ENCODE peak calls at places on chromosomes 13 and 19, in five cellular contexts. L is T-helper 17 cell; F is CD4-positive, CD25-positive, alpha-beta regulatory T cell; B is tibial artery; A is adrenal gland. Q is an unnamed sample. For H3K9me3, the result is how much of the 10 kb centered on the place peaks cover.

GRCh38 chr13:39803156-39803555 is 147.7 kb downstream of the COG6 start:
- DNase-seq in F (no peak), L (no peak), B (no peak), A (no peak), Q (no peak)

GRCh38 chr13:44252938-44253337 is 120.7 kb upstream of the SERP2 start:
- DNase-seq in F (no peak), B (no peak), L (no peak), A (no peak), Q (peak)

GRCh38 chr19:55247621-55248099 is 11.2 kb downstream of the PPP6R1 start:
- DNase-seq in F (no peak), L (no peak), A (peak), B (no peak), Q (no peak)

GRCh38 chr13:90447735-90448103 is 899.8 kb upstream of the MIR17HG start:
- DNase-seq in A (no peak), B (no peak), L (no peak), F (no peak), Q (no peak)

GRCh38 chr13:85500716-85501256 is 298.4 kb downstream of the SLITRK6 start:
- DNase-seq in B (no peak), F (no peak), A (no peak), L (no peak), Q (no peak)

GRCh38 chr13:97224544-97225324 is 2.6 kb downstream of the MBNL2 start:
- DNase-seq in F (peak), L (no peak), B (no peak), A (no peak), Q (peak)

GRCh38 chr19:35669974-35670373 is 3.7 kb downstream of the UPK1A start:
- DNase-seq in B (no peak), L (no peak), A (no peak), F (no peak), Q (no peak)

GRCh38 chr13:48142437-48142836 is 47.5 kb upstream of the MED4 start:
- DNase-seq in A (no peak), L (no peak), B (no peak), F (no peak), Q (no peak)

GRCh38 chr13:22262328-22262920 is 591.6 kb downstream of the FGF9 start:
- DNase-seq in A (no peak), F (no peak), B (no peak), L (no peak), Q (no peak)

GRCh38 chr19:36821758-36822157 is 16.4 kb downstream of the ZNF790 start:
- DNase-seq in F (no peak), L (no peak), B (no peak), A (no peak), Q (no peak)
- H3K9me3 ChIP-seq in F (half or more), L (under half), B (under half), A (under half), Q (half or more)

GRCh38 chr19:51977346-51977745 is 9.3 kb downstream of the ZNF350 start:
- DNase-seq in F (no peak), A (no peak), B (no peak), L (no peak), Q (no peak)

GRCh38 chr19:51970718-51971117 is 15.9 kb downstream of the ZNF350 start:
- DNase-seq in L (no peak), B (no peak), F (no peak), A (no peak), Q (no peak)

GRCh38 chr19:51976852-51977251 is 9.8 kb downstream of the ZNF350 start:
- DNase-seq in A (no peak), F (no peak), L (no peak), B (no peak), Q (no peak)

GRCh38 chr19:51971624-51972023 is 15.0 kb downstream of the ZNF350 start:
- DNase-seq in A (no peak), F (peak), B (no peak), L (no peak), Q (no peak)
- H3K9me3 ChIP-seq in A (under half), F (half or more), B (under half), L (half or more), Q (half or more)

GRCh38 chr19:44228318-44228717 is 16.0 kb downstream of the ZNF227 start:
- DNase-seq in B (no peak), L (no peak), A (no peak), F (no peak), Q (no peak)

GRCh38 chr19:44236384-44236783 is 23.3 kb upstream of the ZNF233 start:
- DNase-seq in L (no peak), B (no peak), A (no peak), F (no peak), Q (no peak)

GRCh38 chr19:44232867-44233266 is 20.5 kb downstream of the ZNF227 start:
- DNase-seq in F (no peak), L (no peak), A (no peak), B (no peak), Q (no peak)
- H3K9me3 ChIP-seq in F (half or more), L (half or more), A (under half), B (under half), Q (half or more)

DNA sequence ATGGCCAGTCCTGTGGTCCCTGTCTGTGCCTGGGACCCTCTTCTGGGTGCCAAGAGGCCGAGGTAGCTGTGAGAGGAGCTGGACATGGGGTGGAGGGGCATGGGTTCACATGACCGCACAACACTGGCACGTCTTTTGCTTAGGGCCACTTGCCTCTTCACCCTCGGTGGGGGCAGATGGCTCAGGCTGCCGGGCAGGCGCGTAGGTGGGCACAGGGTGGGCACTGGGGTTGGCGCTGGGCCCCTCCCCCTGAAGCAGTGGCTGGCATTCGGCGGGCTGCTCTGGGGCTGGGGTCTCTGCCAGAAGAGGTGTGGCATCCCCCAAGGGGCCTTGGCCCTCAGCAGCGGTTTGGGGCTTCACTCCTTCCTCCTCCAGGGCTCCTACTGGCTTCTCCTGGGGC is 8.4 kb downstream of the PALM3 start:
- DNase-seq in B (no peak), A (no peak), F (no peak), L (no peak), Q (no peak)
- H3K9me3 ChIP-seq in B (under half), A (under half), F (under half), L (under half), Q (under half)

GRCh38 chr19:27922970-27923369 is 1290.0 kb downstream of the UQCRFS1 start:
- DNase-seq in L (no peak), A (no peak), B (no peak), F (no peak), Q (no peak)
- H3K9me3 ChIP-seq in L (under half), A (under half), B (under half), F (under half), Q (under half)